ENCODE peak calls at places on chromosome 12, in four cellular contexts. E, Y, M and L are unnamed samples.

GRCh38 chr12:54373619-54374554 is 9.6 kb upstream of the GPR84 start:
- DNase-seq in Y (no peak), E (peak), M (no peak), L (no peak)

GRCh38 chr12:22287776-22288621 is 46.5 kb downstream of the ST8SIA1 start:
- DNase-seq in E (no peak), M (no peak), Y (peak), L (no peak)

GRCh38 chr12:89040146-89040964 is 311.9 kb downstream of the DUSP6 start:
- DNase-seq in E (peak), M (peak), Y (no peak), L (no peak)

GRCh38 chr12:82862876-82863649 is 176.4 kb downstream of the TMTC2 start:
- DNase-seq in Y (no peak), M (no peak), E (peak), L (no peak)

GRCh38 chr12:13362260-13362841 is 165.8 kb downstream of the EMP1 start:
- DNase-seq in M (no peak), Y (peak), E (peak), L (peak)

GRCh38 chr12:49515266-49515665 is 23.6 kb upstream of the KCNH3 start:
- DNase-seq in M (no peak), E (peak), Y (peak), L (no peak)

GRCh38 chr12:89373772-89374572 is 21.7 kb upstream of the DUSP6 start:
- DNase-seq in Y (peak), M (no peak), E (peak), L (no peak)

GRCh38 chr12:26496170-26496569 is 300.8 kb downstream of the SSPN start:
- DNase-seq in Y (no peak), M (no peak), E (no peak), L (no peak)

GRCh38 chr12:111067498-111067897 is 147.1 kb upstream of the MYL2 start:
- DNase-seq in E (peak), M (no peak), Y (no peak), L (no peak)

GRCh38 chr12:107581616-107582015 is 104.0 kb upstream of the PWP1 start:
- DNase-seq in E (no peak), M (no peak), Y (no peak), L (no peak)

GRCh38 chr12:95583933-95584332 is 32.7 kb upstream of the USP44 start:
- DNase-seq in Y (no peak), M (no peak), E (no peak), L (no peak)

GRCh38 chr12:92574046-92574783 is 128.6 kb upstream of the PLEKHG7 start:
- DNase-seq in E (peak), M (no peak), Y (no peak), L (no peak)

GRCh38 chr12:94941440-94941862 is 62.0 kb downstream of the NDUFA12 start:
- DNase-seq in Y (peak), E (peak), M (peak), L (no peak)

DNA sequence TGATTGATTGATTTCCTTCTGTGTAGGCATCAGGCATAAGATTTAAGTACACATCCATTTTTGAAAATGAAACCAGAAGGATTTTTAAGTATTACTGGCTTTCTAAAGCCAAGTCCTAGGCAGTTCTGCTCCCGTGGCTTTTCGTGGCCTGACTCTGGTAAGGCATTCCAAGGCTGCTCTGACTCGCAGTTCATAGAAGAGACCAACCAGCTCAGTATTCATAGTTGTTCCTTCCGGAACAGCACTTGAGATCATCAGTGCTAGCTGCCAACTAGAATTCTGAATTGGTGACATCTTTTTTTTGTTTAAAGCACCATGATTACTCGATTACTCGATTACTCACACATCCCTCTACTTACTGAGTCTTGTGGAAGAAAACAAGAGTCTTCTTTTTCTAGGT is 25.9 kb downstream of the SUDS3 start:
- DNase-seq in Y (peak), M (no peak), E (no peak), L (no peak)
- H3K27ac ChIP-seq in Y (peak), M (no peak), E (no peak), L (no peak)

GRCh38 chr12:130737731-130738130 is 21.6 kb upstream of the RIMBP2 start:
- DNase-seq in E (no peak), M (no peak), Y (no peak), L (no peak)
- H3K27ac ChIP-seq in E (no peak), M (no peak), Y (no peak), L (no peak)

GRCh38 chr12:47382305-47382704 is 302.5 kb upstream of the AMIGO2 start:
- DNase-seq in M (no peak), E (no peak), Y (no peak), L (no peak)

GRCh38 chr12:47377414-47378221 is 297.9 kb upstream of the AMIGO2 start:
- DNase-seq in E (peak), Y (peak), M (no peak), L (peak)

GRCh38 chr12:47378907-47379306 is 299.1 kb upstream of the AMIGO2 start:
- DNase-seq in E (peak), M (no peak), Y (no peak), L (no peak)

GRCh38 chr12:47376937-47377336 is 297.2 kb upstream of the AMIGO2 start:
- DNase-seq in M (no peak), E (peak), Y (peak), L (no peak)

GRCh38 chr12:47378222-47378582 is 298.4 kb upstream of the AMIGO2 start:
- DNase-seq in M (no peak), E (no peak), Y (peak), L (no peak)
- H3K27ac ChIP-seq in M (no peak), E (peak), Y (peak), L (no peak)

GRCh38 chr12:51216652-51217051 is 1.2 kb downstream of the POU6F1 start:
- DNase-seq in M (no peak), Y (no peak), E (no peak), L (no peak)
- H3K27ac ChIP-seq in M (peak), Y (no peak), E (no peak), L (peak)

DNA sequence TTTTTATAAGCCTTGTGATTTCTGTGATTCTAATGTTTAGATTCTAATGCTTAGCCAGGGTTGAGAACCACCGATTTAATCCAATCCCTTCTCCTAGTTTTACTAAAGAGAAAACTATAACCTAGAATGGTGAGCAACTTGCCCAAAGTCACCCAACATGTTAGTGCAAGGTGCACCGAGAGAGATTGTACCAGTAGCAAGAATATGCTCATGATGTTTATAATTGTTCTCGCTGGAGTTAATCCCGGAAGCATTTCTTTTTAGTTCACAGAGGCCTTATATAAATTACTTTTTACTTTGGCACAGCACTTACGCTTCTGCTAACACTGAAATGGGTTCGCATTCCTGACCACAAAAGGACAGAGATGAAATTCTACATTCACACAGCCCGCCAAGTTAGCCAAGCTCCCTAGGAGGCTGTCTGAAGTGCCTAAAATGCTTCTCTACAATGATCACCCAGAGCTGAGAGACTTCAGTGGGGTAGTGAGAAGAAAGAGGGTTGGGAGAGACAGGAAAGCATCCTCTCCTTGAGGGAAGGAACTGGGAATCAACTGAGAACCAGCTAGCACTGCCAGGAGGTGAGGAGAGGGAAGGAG is 579 bp upstream of the BLOC1S1 start:
- DNase-seq in Y (no peak), M (no peak), E (no peak), L (no peak)
- H3K27ac ChIP-seq in Y (peak), M (peak), E (peak), L (peak)

GRCh38 chr12:122866379-122866778 is 29.5 kb downstream of the VPS37B start:
- DNase-seq in E (no peak), Y (no peak), M (no peak), L (no peak)

GRCh38 chr12:122866950-122867607 is 28.8 kb downstream of the VPS37B start:
- DNase-seq in M (no peak), Y (no peak), E (no peak), L (no peak)

GRCh38 chr12:122868471-122869177 is 27.3 kb downstream of the VPS37B start:
- DNase-seq in Y (no peak), E (no peak), M (no peak), L (no peak)

GRCh38 chr12:122869207-122869973 is 26.5 kb downstream of the VPS37B start:
- DNase-seq in E (no peak), M (no peak), Y (no peak), L (no peak)

DNA sequence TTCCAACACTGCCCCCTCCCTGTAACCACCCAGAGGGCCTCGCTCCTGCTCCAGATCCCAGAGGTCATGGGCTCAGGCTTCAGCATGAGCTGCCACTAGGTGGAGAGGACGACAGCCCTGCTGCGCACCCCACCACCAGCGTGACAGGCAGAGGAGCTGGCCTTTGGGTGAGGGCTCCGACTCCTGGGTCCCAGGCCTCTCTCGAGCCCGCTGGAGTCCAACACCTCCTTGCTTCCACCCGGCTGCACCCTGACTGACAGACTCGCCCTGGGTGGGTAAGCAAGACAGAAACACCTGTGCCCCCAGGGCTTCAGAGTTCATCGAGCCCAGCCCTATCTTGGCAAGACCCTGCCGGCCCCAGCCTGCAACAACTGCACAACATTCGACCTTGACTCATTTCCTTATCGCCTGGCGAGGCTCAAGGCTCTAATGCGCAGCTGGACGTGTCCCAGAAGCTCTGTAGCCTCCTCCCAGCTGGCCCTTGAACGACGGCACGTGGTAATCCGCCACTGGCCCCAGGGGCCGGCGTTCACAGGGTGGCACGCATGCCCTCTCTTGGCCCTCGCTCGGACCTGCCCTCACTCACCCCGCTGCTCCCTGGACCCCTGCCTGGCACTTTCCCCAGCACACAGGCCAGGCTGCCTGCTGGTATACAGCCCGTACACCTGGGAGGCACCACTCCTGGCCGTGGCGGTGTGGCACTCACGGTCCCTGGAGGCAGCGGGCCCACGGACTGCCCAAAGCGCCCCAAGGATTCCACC is 28.0 kb downstream of the VPS37B start:
- DNase-seq in Y (no peak), M (no peak), E (peak), L (no peak)
- H3K27ac ChIP-seq in Y (no peak), M (no peak), E (no peak), L (peak)

GRCh38 chr12:132734206-132734605 is 23.6 kb downstream of the PGAM5 start:
- DNase-seq in M (no peak), Y (no peak), E (no peak), L (no peak)
- H3K27ac ChIP-seq in M (no peak), Y (no peak), E (no peak), L (no peak)

GRCh38 chr12:6362383-6362782 is 13.0 kb downstream of the SCNN1A start:
- DNase-seq in Y (no peak), E (peak), M (no peak), L (no peak)
- H3K27ac ChIP-seq in Y (no peak), E (peak), M (no peak), L (no peak)

GRCh38 chr12:104600790-104601739 is 144.3 kb downstream of the CHST11 start:
- DNase-seq in M (no peak), E (no peak), Y (peak), L (no peak)

GRCh38 chr12:104602426-104602825 is 145.7 kb downstream of the CHST11 start:
- DNase-seq in M (no peak), Y (no peak), E (no peak), L (no peak)

GRCh38 chr12:104604070-104604994 is 147.6 kb downstream of the CHST11 start:
- DNase-seq in M (peak), E (peak), Y (peak), L (no peak)

GRCh38 chr12:104603545-104603973 is 146.8 kb downstream of the CHST11 start:
- DNase-seq in E (peak), M (no peak), Y (peak), L (no peak)

DNA sequence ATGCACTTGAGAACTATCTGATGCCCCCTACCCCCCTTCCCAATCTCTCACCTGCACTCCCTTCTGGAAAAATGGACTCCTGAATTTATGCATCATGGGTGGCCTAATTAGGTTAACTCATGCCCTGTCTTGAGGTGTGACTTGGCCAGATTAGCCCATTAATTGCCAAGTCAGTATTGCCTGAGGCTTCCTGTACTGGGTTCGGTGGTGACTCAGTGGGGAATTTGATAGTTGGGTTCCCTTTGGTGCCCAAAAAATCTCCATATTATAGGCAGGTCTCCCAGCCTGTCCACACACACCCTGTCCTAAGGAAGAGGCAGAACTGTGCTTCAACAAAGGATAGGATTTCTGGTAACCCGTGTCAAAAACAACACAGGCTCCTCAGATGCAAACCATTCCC is 146.2 kb downstream of the CHST11 start:
- DNase-seq in M (no peak), E (peak), Y (no peak), L (no peak)
- H3K27ac ChIP-seq in M (no peak), E (peak), Y (peak), L (no peak)